ENCODE peak calls at places on chromosomes 6 and 20, in four cellular contexts. D, O, R and X are unnamed samples.

GRCh38 chr20:13868331-13868730 is 83.5 kb downstream of the NDUFAF5 start:
- DNase-seq in D (no peak), R (no peak), O (no peak), X (no peak)

GRCh38 chr6:148967128-148967527 is 220.3 kb downstream of the UST start:
- DNase-seq in O (no peak), D (no peak), R (no peak), X (no peak)

GRCh38 chr6:81793811-81794210 is 41.3 kb upstream of the TENT5A start:
- DNase-seq in D (no peak), R (no peak), O (no peak), X (no peak)

GRCh38 chr20:5945963-5946362 is 4.4 kb downstream of the TRMT6 start:
- DNase-seq in R (no peak), O (no peak), D (no peak), X (no peak)

GRCh38 chr6:89580997-89581666 is 57.4 kb downstream of the LYRM2 start:
- DNase-seq in O (no peak), D (no peak), R (no peak), X (no peak)

GRCh38 chr20:31630187-31630790 is 7.4 kb upstream of the COX4I2 start:
- DNase-seq in D (peak; percentile 46), R (no peak), O (no peak), X (no peak)

GRCh38 chr20:60039526-60039925 is 81.3 kb downstream of the CDH26 start:
- DNase-seq in D (no peak), O (no peak), R (no peak), X (no peak)

GRCh38 chr6:74137910-74138309 is 441.9 kb downstream of the CD109 start:
- DNase-seq in D (no peak), R (peak; percentile 3), O (no peak), X (no peak)

GRCh38 chr6:20705741-20706140 is 171.5 kb downstream of the CDKAL1 start:
- DNase-seq in O (no peak), D (no peak), R (no peak), X (no peak)

GRCh38 chr6:36839819-36840379 is 655 bp upstream of the CPNE5 start:
- DNase-seq in O (peak; percentile 89), R (peak; percentile 65), D (no peak), X (no peak)

GRCh38 chr20:43456809-43457639 is 672 bp upstream of the SRSF6 start:
- DNase-seq in O (peak; percentile 69), D (peak; percentile 95), R (peak; percentile 97), X (peak; percentile 93)

GRCh38 chr6:105832358-105832757 is 253.8 kb upstream of the PRDM1 start:
- DNase-seq in R (no peak), O (no peak), D (no peak), X (no peak)

GRCh38 chr20:48600470-48600945 is 227.3 kb downstream of the PREX1 start:
- DNase-seq in D (no peak), O (no peak), R (no peak), X (peak; percentile 3)

GRCh38 chr6:159059099-159059498 is 14.3 kb upstream of the TAGAP start:
- DNase-seq in D (no peak), R (no peak), O (no peak), X (no peak)

GRCh38 chr6:15887491-15888461 is 224.9 kb upstream of the DTNBP1 start:
- DNase-seq in O (no peak), R (no peak), D (no peak), X (no peak)

GRCh38 chr6:43014434-43014909 is 423 bp downstream of the KLHDC3 start:
- DNase-seq in O (no peak), D (no peak), R (no peak), X (no peak)

GRCh38 chr6:125667326-125667725 is 82.1 kb upstream of the HEY2 start:
- DNase-seq in D (no peak), O (no peak), R (no peak), X (no peak)

GRCh38 chr20:58707770-58708169 is 15.2 kb downstream of the NPEPL1 start:
- DNase-seq in D (no peak), R (no peak), O (no peak), X (no peak)

GRCh38 chr6:167730441-167730840 is 96.3 kb upstream of the AFDN start:
- DNase-seq in R (no peak), D (no peak), O (no peak), X (no peak)

GRCh38 chr6:170311696-170312095 is 5.1 kb downstream of the FAM120B start:
- DNase-seq in D (no peak), O (no peak), R (no peak), X (no peak)

GRCh38 chr6:142289687-142290086 is 12.1 kb upstream of the ADGRG6 start:
- DNase-seq in O (no peak), R (no peak), D (no peak), X (no peak)

GRCh38 chr6:18350271-18350670 is 36.9 kb upstream of the RNF144B start:
- DNase-seq in O (no peak), R (no peak), D (no peak), X (no peak)

GRCh38 chr6:26029857-26030653 is 57.2 kb upstream of the HFE start:
- DNase-seq in O (no peak), R (no peak), D (no peak), X (no peak)
- H3K4me3 ChIP-seq in O (peak overlapping the region; percentile 61), R (peak overlapping the region; percentile 69), D (no peak overlapping the region), X (no peak overlapping the region)

DNA sequence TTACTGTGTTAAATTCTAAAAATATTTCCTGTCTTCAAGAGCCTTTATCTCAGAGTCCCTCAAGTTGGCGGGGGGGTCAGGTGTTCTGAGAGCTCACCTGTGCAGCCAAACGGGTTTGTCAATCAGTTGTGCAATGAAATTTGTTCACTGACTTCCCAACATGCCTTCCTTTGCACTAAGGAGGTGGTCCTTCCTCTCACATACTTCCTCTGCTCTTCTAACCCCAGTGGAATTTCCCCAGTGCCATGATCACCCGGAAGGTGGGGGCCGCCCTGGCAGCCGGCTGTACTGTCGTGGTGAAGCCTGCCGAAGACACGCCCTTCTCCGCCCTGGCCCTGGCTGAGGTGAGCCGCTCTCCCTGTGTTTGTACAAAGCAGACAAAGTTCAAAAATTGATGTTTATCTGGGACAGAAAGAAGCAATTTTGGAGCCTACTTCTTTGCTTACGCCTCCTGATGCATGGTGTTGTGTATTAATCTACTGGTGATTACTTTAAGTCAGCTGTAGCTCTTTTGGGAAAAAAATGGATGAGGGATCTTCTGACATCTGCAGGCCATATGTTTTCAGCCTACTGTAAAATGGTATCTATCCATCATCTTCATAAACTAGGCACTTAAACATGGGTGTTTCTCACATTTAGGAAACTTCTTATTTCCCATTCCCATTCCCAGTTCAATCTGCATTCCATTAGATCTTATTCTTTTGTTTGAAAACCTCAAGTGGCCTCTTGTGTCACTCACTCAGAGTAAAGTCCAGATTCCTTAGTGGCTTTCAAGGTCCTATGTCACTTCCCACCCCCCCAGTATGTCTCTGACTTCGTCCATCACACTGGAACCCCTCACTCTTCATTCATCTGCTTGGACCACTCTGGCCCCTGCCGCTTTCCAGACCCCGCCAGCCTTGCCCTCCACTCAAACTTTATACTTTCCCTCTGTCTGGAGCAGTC is 10.1 kb downstream of the ALDH5A1 start:
- DNase-seq in D (peak; percentile 34), R (no peak), O (no peak), X (peak; percentile 60)
- TF ChIP-seq POLR2AphosphoS5 in D (peak; percentile 36), R (no peak), O (no peak), X (no peak)

GRCh38 chr20:3995749-3996305 is 19.5 kb downstream of the RNF24 start:
- DNase-seq in R (no peak), D (no peak), O (no peak), X (no peak)
- H3K4me1 ChIP-seq in R (no peaks in the 10 kb centered on the region), D (no peaks in the 10 kb centered on the region), O (peaks cover 17% of the 10 kb centered on the region), X (no peaks in the 10 kb centered on the region)

DNA sequence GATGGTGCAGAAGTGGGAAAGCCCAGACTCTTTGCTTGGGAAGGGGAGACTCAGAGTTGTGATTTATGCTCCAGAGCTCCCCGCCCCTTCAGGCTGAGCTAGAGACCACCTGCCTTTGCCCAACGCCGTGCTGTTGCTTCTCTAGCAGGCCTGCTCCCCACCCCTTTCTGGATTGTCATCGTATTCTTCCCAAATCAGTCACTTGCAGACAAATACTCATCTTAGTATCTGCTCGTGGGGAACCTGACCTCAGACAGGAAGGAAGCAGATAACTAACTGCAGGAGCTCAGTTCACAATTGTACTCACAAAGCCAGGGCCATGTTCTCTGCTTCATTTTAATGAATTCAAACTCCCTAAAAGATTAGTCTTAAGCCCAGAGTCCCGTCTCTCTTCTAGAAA is 57.0 kb upstream of the GGTLC1 start:
- DNase-seq in O (no peak), D (no peak), R (no peak), X (no peak)
- H3K4me3 ChIP-seq in O (no peak overlapping the region), D (no peak overlapping the region), R (no peak overlapping the region), X (no peak overlapping the region)

GRCh38 chr6:113693866-113694265 is 163.3 kb upstream of the MARCKS start:
- DNase-seq in O (no peak), D (no peak), R (no peak), X (no peak)

GRCh38 chr6:113686049-113686448 is 171.1 kb upstream of the MARCKS start:
- DNase-seq in O (no peak), R (no peak), D (no peak), X (no peak)

GRCh38 chr6:113694278-113695077 is 162.7 kb upstream of the MARCKS start:
- DNase-seq in D (no peak), R (no peak), O (no peak), X (no peak)

GRCh38 chr6:113690957-113691656 is 166.0 kb upstream of the MARCKS start:
- DNase-seq in R (no peak), O (no peak), D (no peak), X (no peak)

GRCh38 chr6:113690255-113690956 is 166.7 kb upstream of the MARCKS start:
- DNase-seq in O (no peak), D (peak; percentile 36), R (no peak), X (no peak)
- TF ChIP-seq POLR2AphosphoS5 in O (no peak), D (peak; percentile 77), R (no peak), X (no peak)

GRCh38 chr6:139370047-139370706 is 4.3 kb downstream of the CITED2 start:
- DNase-seq in R (no peak), O (no peak), D (no peak), X (peak; percentile 17)

GRCh38 chr6:139368661-139369060 is 5.8 kb downstream of the CITED2 start:
- DNase-seq in R (peak; percentile 63), O (no peak), D (no peak), X (no peak)

GRCh38 chr6:139367810-139368321 is 6.6 kb downstream of the CITED2 start:
- DNase-seq in O (no peak), D (no peak), R (peak; percentile 92), X (no peak)

GRCh38 chr6:139369568-139370046 is 4.8 kb downstream of the CITED2 start:
- DNase-seq in O (no peak), D (no peak), R (peak; percentile 74), X (no peak)

GRCh38 chr6:139369068-139369467 is 5.4 kb downstream of the CITED2 start:
- DNase-seq in R (peak; percentile 81), D (no peak), O (no peak), X (no peak)
- H3K4me1 ChIP-seq in R (peaks cover 41% of the 10 kb centered on the region), D (no peaks in the 10 kb centered on the region), O (peaks cover 24% of the 10 kb centered on the region), X (peaks cover 18% of the 10 kb centered on the region)

GRCh38 chr20:62387993-62388635 is 1.2 kb downstream of the RPS21 start:
- DNase-seq in D (no peak), R (no peak), O (peak; percentile 28), X (no peak)
- H3K4me3 ChIP-seq in D (peak overlapping the region; percentile 92), R (peak overlapping the region; percentile 100), O (peak overlapping the region; percentile 100), X (no peak overlapping the region)